ENCODE peak calls at places on chromosomes 11 and 22, in ten cellular contexts. O is upper lobe of right lung, B is GM12878, H is kidney, Y is prostate gland, I is GM23338, A is pancreas, U is upper lobe of left lung, N is choroid plexus epithelial cell, R is heart left ventricle. X is an unnamed sample.

GRCh38 chr11:68146704-68147474 is 25.7 kb upstream of the CHKA start:
- DNase-seq in Y (peak; percentile 60), I (no peak), O (peak; percentile 78), U (peak; percentile 79), H (no peak), B (no peak), R (peak; percentile 39), N (peak; percentile 51), A (peak; percentile 86), X (no peak)

GRCh38 chr22:47434336-47435203 is 672.1 kb downstream of the TBC1D22A start:
- DNase-seq in U (no peak), Y (no peak), O (no peak), I (no peak), B (no peak), N (no peak), A (no peak), H (no peak), R (no peak), X (no peak)

GRCh38 chr11:6825333-6825744 is 20.1 kb upstream of the OR10A5 start:
- DNase-seq in H (no peak), A (no peak), O (no peak), B (no peak), U (no peak), Y (no peak), R (no peak), I (no peak), N (peak; percentile 1), X (no peak)

GRCh38 chr22:41833369-41834004 is 582 bp downstream of the SREBF2 start:
- DNase-seq in Y (peak; percentile 30), I (peak; percentile 60), A (peak; percentile 40), B (no peak), O (peak; percentile 81), R (peak; percentile 49), U (peak; percentile 53), N (no peak), H (peak; percentile 86), X (peak; percentile 44)

GRCh38 chr11:113587318-113587739 is 112.1 kb upstream of the DRD2 start:
- DNase-seq in O (no peak), U (no peak), R (no peak), H (no peak), I (no peak), Y (no peak), A (no peak), B (no peak), N (no peak), X (no peak)

GRCh38 chr22:39469681-39470461 is 13.1 kb downstream of the MGAT3 start:
- DNase-seq in B (no peak), H (no peak), I (no peak), N (no peak), A (no peak), Y (no peak), R (no peak), O (no peak), U (no peak), X (no peak)

GRCh38 chr22:49042066-49042465 is 785.6 kb downstream of the BRD1 start:
- DNase-seq in R (no peak), H (no peak), N (no peak), B (no peak), I (no peak), A (no peak), U (no peak), O (no peak), Y (no peak), X (no peak)

GRCh38 chr22:24806663-24807001 is 621 bp downstream of the SGSM1 start:
- DNase-seq in B (no peak), H (no peak), R (no peak), I (peak; percentile 46), O (no peak), Y (no peak), A (no peak), U (no peak), N (no peak), X (no peak)

GRCh38 chr11:10477690-10478046 is 22.6 kb downstream of the AMPD3 start:
- DNase-seq in A (no peak), I (no peak), N (no peak), R (no peak), O (no peak), H (no peak), U (peak; percentile 18), B (no peak), Y (no peak), X (no peak)

GRCh38 chr22:32380991-32381390 is 23.3 kb downstream of the RFPL3 start:
- DNase-seq in B (no peak), R (no peak), O (no peak), H (no peak), I (no peak), Y (no peak), U (no peak), A (no peak), N (no peak), X (no peak)

GRCh38 chr11:108788565-108789199 is 123.8 kb downstream of the DDX10 start:
- DNase-seq in O (no peak), H (no peak), U (no peak), Y (no peak), A (no peak), I (peak; percentile 75), N (peak; percentile 77), B (no peak), R (no peak), X (no peak)

GRCh38 chr11:66986178-66986545 is 11.1 kb downstream of the C11orf86 start:
- DNase-seq in N (no peak), I (no peak), Y (no peak), B (no peak), U (no peak), O (no peak), A (peak; percentile 38), R (no peak), H (no peak), X (no peak)

GRCh38 chr22:48892571-48893287 is 934.9 kb downstream of the BRD1 start:
- DNase-seq in Y (no peak), R (no peak), A (no peak), H (no peak), B (no peak), U (peak; percentile 10), N (no peak), I (no peak), O (peak; percentile 37), X (no peak)

GRCh38 chr11:44751066-44751465 is 24.3 kb downstream of the TSPAN18 start:
- DNase-seq in N (no peak), Y (no peak), R (no peak), I (no peak), U (no peak), B (no peak), H (no peak), O (no peak), A (no peak), X (no peak)
- TF ChIP-seq CTCF in N (no peak), Y (no peak), R (no peak), I (no peak), U (no peak), B (no peak), H (no peak), O (no peak), A (no peak), X (no peak)

DNA sequence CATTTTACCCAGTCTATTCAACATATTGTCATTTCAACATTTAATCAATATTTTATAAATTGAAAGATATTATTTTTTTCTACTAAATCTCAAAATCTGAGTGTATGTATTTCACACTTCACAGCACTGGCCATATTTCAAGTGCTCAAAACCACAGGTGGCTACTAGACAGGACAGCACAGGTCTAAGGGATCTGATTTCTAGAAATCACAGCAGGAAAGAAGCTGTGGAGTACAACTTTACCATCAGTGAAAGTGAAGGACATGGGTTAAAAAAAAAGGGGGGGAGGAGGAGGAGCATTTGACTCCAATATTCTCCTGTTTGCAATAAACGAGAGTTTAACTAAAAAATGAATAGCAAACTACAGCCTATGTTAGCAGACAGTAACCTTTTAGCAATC is 4.5 kb downstream of the PRDM10 start:
- DNase-seq in O (no peak), Y (no peak), R (no peak), N (no peak), H (no peak), B (no peak), U (no peak), I (no peak), A (no peak), X (no peak)
- H3K4me3 ChIP-seq in O (no peak overlapping the region), Y (no peak overlapping the region), R (no peak overlapping the region), N (no peak overlapping the region), H (no peak overlapping the region), B (no peak overlapping the region), U (no peak overlapping the region), I (no peak overlapping the region), A (no peak overlapping the region), X (no peak overlapping the region)

DNA sequence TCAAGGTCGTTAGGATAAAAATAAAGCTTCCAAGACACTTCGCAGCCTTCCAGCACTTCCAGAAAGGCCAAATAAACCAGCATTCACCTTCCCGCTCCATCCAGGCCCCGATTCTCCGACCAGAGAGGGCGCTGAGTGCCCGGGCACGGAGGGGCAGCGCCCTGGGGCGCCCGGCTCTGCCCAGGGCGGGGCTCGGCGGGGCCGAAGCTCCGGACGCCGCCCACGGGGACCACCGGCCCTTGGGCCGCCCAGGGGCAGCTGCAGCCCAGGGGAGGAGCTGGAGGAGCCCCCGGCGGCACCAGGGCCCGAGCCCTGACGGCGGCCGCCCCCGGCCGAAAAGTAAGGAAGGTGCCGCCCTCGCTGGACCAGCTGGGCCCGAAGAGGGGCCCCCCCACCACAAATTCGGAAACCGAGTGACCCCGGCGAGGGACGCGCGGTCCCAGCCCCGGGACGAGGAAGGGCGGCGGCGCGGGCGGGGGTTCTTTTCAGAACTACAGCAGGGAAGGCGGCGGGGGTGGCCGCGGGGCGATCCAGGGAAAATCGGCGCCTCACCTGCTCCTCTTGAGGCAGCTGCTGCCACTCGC is 346 bp downstream of the ATL3 start:
- DNase-seq in Y (peak; percentile 54), B (no peak), I (peak; percentile 68), O (peak; percentile 86), N (no peak), R (peak; percentile 66), U (peak; percentile 72), H (no peak), A (peak; percentile 61), X (peak; percentile 28)
- TF ChIP-seq CTCF in Y (peak; percentile 54), B (peak; percentile 58), I (peak; percentile 38), O (peak; percentile 44), N (peak; percentile 45), R (peak; percentile 41), U (peak; percentile 31), H (peak; percentile 46), A (no peak), X (peak; percentile 38)

GRCh38 chr11:128482092-128482491 is 105.3 kb downstream of the ETS1 start:
- DNase-seq in H (no peak), A (no peak), N (no peak), Y (no peak), R (no peak), B (no peak), U (no peak), I (no peak), O (no peak), X (no peak)

GRCh38 chr11:128481135-128481534 is 106.2 kb downstream of the ETS1 start:
- DNase-seq in B (no peak), U (no peak), R (no peak), A (no peak), H (no peak), O (no peak), N (peak; percentile 96), I (no peak), Y (no peak), X (no peak)

GRCh38 chr11:128480665-128481064 is 106.7 kb downstream of the ETS1 start:
- DNase-seq in A (no peak), U (no peak), B (no peak), R (no peak), O (no peak), Y (no peak), I (no peak), H (no peak), N (no peak), X (no peak)

GRCh38 chr11:128478305-128478704 is 109.1 kb downstream of the ETS1 start:
- DNase-seq in O (no peak), U (no peak), N (no peak), Y (no peak), A (no peak), I (no peak), B (no peak), H (no peak), R (no peak), X (no peak)

GRCh38 chr11:128480066-128480465 is 107.3 kb downstream of the ETS1 start:
- DNase-seq in H (no peak), Y (no peak), B (no peak), O (no peak), N (no peak), U (no peak), A (no peak), I (no peak), R (no peak), X (no peak)
- H3K4me3 ChIP-seq in H (no peak overlapping the region), Y (no peak overlapping the region), B (no peak overlapping the region), O (no peak overlapping the region), N (no peak overlapping the region), U (no peak overlapping the region), A (no peak overlapping the region), I (no peak overlapping the region), R (no peak overlapping the region), X (no peak overlapping the region)